ENCODE peak calls at places on chromosome 11, in six cellular contexts. One of them, this sample, is unnamed.

GRCh38 chr11:121420398-121420797 is 31.7 kb upstream of the SORL1 start:
- DNase-seq in GF-D8: no peak
- DNase-seq in HTR-8/SVneo: no peak
- DNase-seq in midbrain: no peak
- DNase-seq in stimulated activated CD4-positive, alpha-beta T cell treated with anti-CD3 and anti-CD28 coated beads, TNF-alpha, amount 100 ng/mL, for 1 hour: no peak
- DNase-seq in Daoy: no peak
- DNase-seq in this sample: no peak

GRCh38 chr11:120137611-120138521 is at the start of gene TRIM29:
- DNase-seq in midbrain: no peak
- DNase-seq in stimulated activated CD4-positive, alpha-beta T cell treated with anti-CD3 and anti-CD28 coated beads, TNF-alpha, amount 100 ng/mL, for 1 hour: no peak
- DNase-seq in GF-D8: no peak
- DNase-seq in Daoy: no peak
- DNase-seq in HTR-8/SVneo: no peak
- DNase-seq in this sample: peak

GRCh38 chr11:12717851-12718291 is 43.6 kb downstream of the TEAD1 start:
- DNase-seq in stimulated activated CD4-positive, alpha-beta T cell treated with anti-CD3 and anti-CD28 coated beads, TNF-alpha, amount 100 ng/mL, for 1 hour: peak
- DNase-seq in HTR-8/SVneo: no peak
- DNase-seq in Daoy: peak
- DNase-seq in GF-D8: no peak
- DNase-seq in midbrain: no peak
- DNase-seq in this sample: no peak

GRCh38 chr11:64760759-64761417 is 1.1 kb upstream of the PYGM start:
- DNase-seq in HTR-8/SVneo: no peak
- DNase-seq in GF-D8: no peak
- DNase-seq in stimulated activated CD4-positive, alpha-beta T cell treated with anti-CD3 and anti-CD28 coated beads, TNF-alpha, amount 100 ng/mL, for 1 hour: no peak
- DNase-seq in Daoy: no peak
- DNase-seq in midbrain: no peak
- DNase-seq in this sample: peak

GRCh38 chr11:64339319-64339718 is 685 bp upstream of the CCDC88B start:
- DNase-seq in GF-D8: no peak
- DNase-seq in stimulated activated CD4-positive, alpha-beta T cell treated with anti-CD3 and anti-CD28 coated beads, TNF-alpha, amount 100 ng/mL, for 1 hour: no peak
- DNase-seq in midbrain: no peak
- DNase-seq in Daoy: no peak
- DNase-seq in HTR-8/SVneo: no peak
- DNase-seq in this sample: no peak

GRCh38 chr11:8356731-8357504 is 93.2 kb upstream of the LMO1 start:
- DNase-seq in stimulated activated CD4-positive, alpha-beta T cell treated with anti-CD3 and anti-CD28 coated beads, TNF-alpha, amount 100 ng/mL, for 1 hour: no peak
- DNase-seq in Daoy: peak
- DNase-seq in HTR-8/SVneo: no peak
- DNase-seq in midbrain: peak
- DNase-seq in GF-D8: no peak
- DNase-seq in this sample: no peak

GRCh38 chr11:106399075-106399500 is 321.6 kb downstream of the AASDHPPT start:
- DNase-seq in HTR-8/SVneo: peak
- DNase-seq in stimulated activated CD4-positive, alpha-beta T cell treated with anti-CD3 and anti-CD28 coated beads, TNF-alpha, amount 100 ng/mL, for 1 hour: no peak
- DNase-seq in Daoy: peak
- DNase-seq in midbrain: no peak
- DNase-seq in GF-D8: no peak
- DNase-seq in this sample: peak

GRCh38 chr11:112132737-112133136 is 31.2 kb downstream of the IL18 start:
- DNase-seq in midbrain: no peak
- DNase-seq in HTR-8/SVneo: no peak
- DNase-seq in GF-D8: no peak
- DNase-seq in Daoy: peak
- DNase-seq in stimulated activated CD4-positive, alpha-beta T cell treated with anti-CD3 and anti-CD28 coated beads, TNF-alpha, amount 100 ng/mL, for 1 hour: no peak
- DNase-seq in this sample: no peak

GRCh38 chr11:77345621-77346020 is 44.1 kb upstream of the GDPD4 start:
- DNase-seq in Daoy: peak
- DNase-seq in stimulated activated CD4-positive, alpha-beta T cell treated with anti-CD3 and anti-CD28 coated beads, TNF-alpha, amount 100 ng/mL, for 1 hour: no peak
- DNase-seq in HTR-8/SVneo: no peak
- DNase-seq in midbrain: no peak
- DNase-seq in GF-D8: no peak
- DNase-seq in this sample: no peak

GRCh38 chr11:6405039-6405667 is 13.7 kb downstream of the APBB1 start:
- DNase-seq in stimulated activated CD4-positive, alpha-beta T cell treated with anti-CD3 and anti-CD28 coated beads, TNF-alpha, amount 100 ng/mL, for 1 hour: no peak
- DNase-seq in midbrain: peak
- DNase-seq in Daoy: no peak
- DNase-seq in GF-D8: no peak
- DNase-seq in HTR-8/SVneo: no peak
- DNase-seq in this sample: peak

GRCh38 chr11:61553373-61554171 is 27.3 kb downstream of the SYT7 start:
- DNase-seq in midbrain: no peak
- DNase-seq in HTR-8/SVneo: no peak
- DNase-seq in stimulated activated CD4-positive, alpha-beta T cell treated with anti-CD3 and anti-CD28 coated beads, TNF-alpha, amount 100 ng/mL, for 1 hour: no peak
- DNase-seq in Daoy: peak
- DNase-seq in GF-D8: no peak
- DNase-seq in this sample: no peak

GRCh38 chr11:69398529-69399492 is 82.7 kb upstream of the LINC01488 start:
- DNase-seq in stimulated activated CD4-positive, alpha-beta T cell treated with anti-CD3 and anti-CD28 coated beads, TNF-alpha, amount 100 ng/mL, for 1 hour: no peak
- DNase-seq in HTR-8/SVneo: no peak
- DNase-seq in Daoy: peak
- DNase-seq in midbrain: no peak
- DNase-seq in GF-D8: no peak
- DNase-seq in this sample: peak

GRCh38 chr11:116427903-116428637 is 344.7 kb downstream of the BUD13 start:
- DNase-seq in HTR-8/SVneo: no peak
- DNase-seq in Daoy: peak
- DNase-seq in midbrain: peak
- DNase-seq in GF-D8: no peak
- DNase-seq in stimulated activated CD4-positive, alpha-beta T cell treated with anti-CD3 and anti-CD28 coated beads, TNF-alpha, amount 100 ng/mL, for 1 hour: no peak
- DNase-seq in this sample: peak

GRCh38 chr11:87180743-87181142 is 143.0 kb downstream of the TMEM135 start:
- DNase-seq in HTR-8/SVneo: no peak
- DNase-seq in midbrain: no peak
- DNase-seq in stimulated activated CD4-positive, alpha-beta T cell treated with anti-CD3 and anti-CD28 coated beads, TNF-alpha, amount 100 ng/mL, for 1 hour: no peak
- DNase-seq in Daoy: no peak
- DNase-seq in GF-D8: no peak
- DNase-seq in this sample: no peak

GRCh38 chr11:66136752-66137123 is 66.7 kb downstream of the PACS1 start:
- DNase-seq in Daoy: peak
- DNase-seq in midbrain: no peak
- DNase-seq in HTR-8/SVneo: no peak
- DNase-seq in GF-D8: no peak
- DNase-seq in stimulated activated CD4-positive, alpha-beta T cell treated with anti-CD3 and anti-CD28 coated beads, TNF-alpha, amount 100 ng/mL, for 1 hour: no peak
- DNase-seq in this sample: no peak